ENCODE peak calls at places on chromosomes 3 and 15, in eight cellular contexts. G, Q, S, D, H, E, W and F are unnamed samples.

GRCh38 chr3:194265505-194265892 is 85.6 kb downstream of the CPN2 start:
- DNase-seq in G (peak), Q (no peak), S (peak), D (peak), H (peak), E (peak), W (peak), F (peak)

GRCh38 chr3:69776926-69777581 is 37.8 kb downstream of the MITF start:
- DNase-seq in G (no peak), Q (no peak), S (no peak), D (no peak), H (no peak), E (no peak), W (no peak), F (no peak)

GRCh38 chr3:132788299-132788698 is 66.1 kb upstream of the NPHP3 start:
- DNase-seq in G (peak), Q (no peak), S (no peak), D (no peak), H (no peak), E (peak), W (peak), F (peak)

GRCh38 chr15:33152502-33153109 is 41.9 kb downstream of the FMN1 start:
- DNase-seq in G (peak), Q (no peak), S (no peak), D (no peak), H (no peak), E (peak), W (peak), F (peak)

GRCh38 chr15:81027200-81027599 is 26.5 kb downstream of the TLNRD1 start:
- DNase-seq in G (no peak), Q (no peak), S (no peak), D (no peak), H (no peak), E (no peak), W (no peak), F (peak)

GRCh38 chr15:39207532-39208115 is 373.3 kb upstream of the THBS1 start:
- DNase-seq in G (no peak), Q (no peak), S (no peak), D (no peak), H (peak), E (no peak), W (no peak), F (no peak)

GRCh38 chr3:130259170-130259874 is 86.2 kb upstream of the COL6A5 start:
- DNase-seq in G (no peak), Q (no peak), S (no peak), D (no peak), H (no peak), E (peak), W (no peak), F (no peak)

GRCh38 chr3:11826628-11827265 is 19.9 kb downstream of the TAMM41 start:
- DNase-seq in G (peak), Q (no peak), S (no peak), D (no peak), H (no peak), E (peak), W (peak), F (peak)

GRCh38 chr15:85588657-85589056 is 206.1 kb downstream of the KLHL25 start:
- DNase-seq in G (no peak), Q (no peak), S (no peak), D (no peak), H (no peak), E (peak), W (peak), F (peak)

GRCh38 chr15:98905981-98906711 is 101.4 kb downstream of the PGPEP1L start:
- DNase-seq in G (no peak), Q (no peak), S (no peak), D (no peak), H (no peak), E (no peak), W (no peak), F (peak)

GRCh38 chr3:110180733-110181132 is 843.4 kb upstream of the DPPA4 start:
- DNase-seq in G (peak), Q (no peak), S (no peak), D (peak), H (no peak), E (peak), W (peak), F (peak)
- TF ChIP-seq CTCF in G (no peak), Q (no peak), S (no peak), D (no peak), H (no peak), E (no peak), W (peak), F (peak)

GRCh38 chr3:191401775-191402357 is 59.1 kb upstream of the PYDC2 start:
- DNase-seq in G (no peak), Q (no peak), S (no peak), D (no peak), H (no peak), E (no peak), W (no peak), F (no peak)
- TF ChIP-seq CTCF in G (no peak), Q (no peak), S (no peak), D (no peak), H (no peak), E (no peak), W (no peak), F (no peak)

GRCh38 chr3:59808431-59808830 is 758.6 kb upstream of the CFAP20DC start:
- DNase-seq in G (no peak), Q (no peak), S (no peak), D (no peak), H (no peak), E (no peak), W (no peak), F (no peak)

GRCh38 chr3:59809016-59809415 is 759.2 kb upstream of the CFAP20DC start:
- DNase-seq in G (peak), Q (no peak), S (no peak), D (no peak), H (no peak), E (peak), W (peak), F (peak)

GRCh38 chr3:59812188-59812587 is 762.4 kb upstream of the CFAP20DC start:
- DNase-seq in G (no peak), Q (no peak), S (no peak), D (no peak), H (no peak), E (no peak), W (no peak), F (no peak)

GRCh38 chr3:59812778-59813558 is 763.1 kb upstream of the CFAP20DC start:
- DNase-seq in G (no peak), Q (no peak), S (no peak), D (no peak), H (no peak), E (no peak), W (peak), F (peak)

GRCh38 chr3:59809750-59810444 is 760.1 kb upstream of the CFAP20DC start:
- DNase-seq in G (peak), Q (no peak), S (no peak), D (no peak), H (no peak), E (peak), W (peak), F (peak)
- TF ChIP-seq CTCF in G (peak), Q (peak), S (peak), D (no peak), H (peak), E (peak), W (peak), F (peak)

GRCh38 chr3:111072016-111072891 is 638 bp downstream of the NECTIN3 start:
- DNase-seq in G (peak), Q (no peak), S (peak), D (peak), H (no peak), E (peak), W (peak), F (peak)
- TF ChIP-seq CTCF in G (no peak), Q (no peak), S (no peak), D (no peak), H (no peak), E (no peak), W (no peak), F (no peak)

GRCh38 chr15:51621155-51621554 is 1.4 kb downstream of the DMXL2 start:
- DNase-seq in G (no peak), Q (no peak), S (no peak), D (no peak), H (no peak), E (no peak), W (no peak), F (no peak)

GRCh38 chr15:51623386-51623938 is 891 bp upstream of the DMXL2 start:
- DNase-seq in G (no peak), Q (no peak), S (no peak), D (no peak), H (no peak), E (no peak), W (no peak), F (peak)

GRCh38 chr15:51620647-51621046 is 1.9 kb downstream of the DMXL2 start:
- DNase-seq in G (no peak), Q (no peak), S (no peak), D (no peak), H (no peak), E (no peak), W (no peak), F (peak)

GRCh38 chr15:51622269-51623180 is at the start of gene DMXL2:
- DNase-seq in G (peak), Q (no peak), S (peak), D (peak), H (peak), E (peak), W (peak), F (peak)

GRCh38 chr15:51621917-51622268 is 678 bp downstream of the DMXL2 start:
- DNase-seq in G (peak), Q (no peak), S (peak), D (peak), H (peak), E (peak), W (peak), F (peak)
- TF ChIP-seq CTCF in G (peak), Q (no peak), S (no peak), D (no peak), H (no peak), E (peak), W (peak), F (peak)

GRCh38 chr3:30964612-30965011 is 70.2 kb upstream of the GADL1 start:
- DNase-seq in G (no peak), Q (peak), S (no peak), D (no peak), H (no peak), E (no peak), W (no peak), F (no peak)

GRCh38 chr3:30972449-30972848 is 78.0 kb upstream of the GADL1 start:
- DNase-seq in G (no peak), Q (no peak), S (no peak), D (no peak), H (no peak), E (no peak), W (no peak), F (no peak)

GRCh38 chr3:30966896-30967295 is 72.4 kb upstream of the GADL1 start:
- DNase-seq in G (no peak), Q (no peak), S (no peak), D (no peak), H (no peak), E (no peak), W (no peak), F (no peak)

GRCh38 chr3:30970183-30970582 is 75.7 kb upstream of the GADL1 start:
- DNase-seq in G (no peak), Q (no peak), S (no peak), D (no peak), H (no peak), E (peak), W (peak), F (peak)
- TF ChIP-seq CTCF in G (peak), Q (no peak), S (no peak), D (no peak), H (no peak), E (peak), W (peak), F (peak)

GRCh38 chr3:5811051-5811450 is 623.5 kb downstream of the EDEM1 start:
- DNase-seq in G (no peak), Q (no peak), S (no peak), D (no peak), H (no peak), E (no peak), W (no peak), F (peak)

GRCh38 chr3:5800965-5801364 is 613.5 kb downstream of the EDEM1 start:
- DNase-seq in G (no peak), Q (no peak), S (no peak), D (no peak), H (no peak), E (no peak), W (no peak), F (no peak)

GRCh38 chr3:5809811-5810210 is 622.3 kb downstream of the EDEM1 start:
- DNase-seq in G (no peak), Q (no peak), S (no peak), D (no peak), H (no peak), E (no peak), W (no peak), F (no peak)

GRCh38 chr3:5806192-5806591 is 618.7 kb downstream of the EDEM1 start:
- DNase-seq in G (peak), Q (no peak), S (no peak), D (no peak), H (no peak), E (no peak), W (no peak), F (no peak)
- TF ChIP-seq CTCF in G (peak), Q (peak), S (peak), D (no peak), H (no peak), E (no peak), W (no peak), F (no peak)